ENCODE peak calls at places on chromosomes 1 and 21, in six cellular contexts. N is RKO; C is cardiac muscle cell; L is activated T-helper 1 cell treated with anti-CD3 and anti-CD28 coated beads, Interleukin-2, amount 50 U/mL, for 16 hours; F is cardiac fibroblast; Y is T-helper 2 cell treated with Interferon-gamma antibody and Interleukin-4, amounts not matched to agents 5 μg/mL and 100 μg/mL, for 36 hours. T is an unnamed sample.

GRCh38 chr21:15967661-15968060 is 237.9 kb downstream of the USP25 start:
- DNase-seq in N (no peak), C (peak; percentile 22), L (no peak), F (peak; percentile 55), Y (no peak), T (no peak)

GRCh38 chr1:207752456-207753132 is 740 bp downstream of the CD46 start:
- DNase-seq in N (peak; percentile 54), C (peak; percentile 12), L (no peak), F (peak; percentile 20), Y (peak; percentile 46), T (no peak)

GRCh38 chr1:218304281-218305039 is 19.4 kb downstream of the RRP15 start:
- DNase-seq in N (no peak), C (peak; percentile 64), L (no peak), F (peak; percentile 37), Y (no peak), T (no peak)

GRCh38 chr1:172089768-172090510 is 248.6 kb downstream of the DNM3 start:
- DNase-seq in N (no peak), C (peak; percentile 66), L (peak; percentile 24), F (peak; percentile 73), Y (peak; percentile 43), T (peak; percentile 69)

GRCh38 chr1:198387587-198387986 is 152.9 kb downstream of the ATP6V1G3 start:
- DNase-seq in N (no peak), C (peak; percentile 10), L (no peak), F (peak; percentile 2), Y (no peak), T (no peak)

GRCh38 chr1:59096501-59096900 is 200.4 kb upstream of the FGGY start:
- DNase-seq in N (no peak), C (no peak), L (no peak), F (no peak), Y (no peak), T (no peak)

GRCh38 chr1:54332781-54333585 is 73.2 kb downstream of the SSBP3 start:
- DNase-seq in N (no peak), C (no peak), L (no peak), F (no peak), Y (no peak), T (no peak)

GRCh38 chr1:18481190-18481920 is 625 bp downstream of the KLHDC7A start:
- DNase-seq in N (no peak), C (no peak), L (no peak), F (no peak), Y (no peak), T (peak; percentile 48)

GRCh38 chr1:35577071-35577998 is 4.2 kb downstream of the TFAP2E start:
- DNase-seq in N (no peak), C (no peak), L (peak; percentile 30), F (no peak), Y (peak; percentile 57), T (peak; percentile 72)

GRCh38 chr21:14259669-14260458 is 43.9 kb downstream of the RBM11 start:
- DNase-seq in N (peak; percentile 60), C (peak; percentile 68), L (no peak), F (peak; percentile 76), Y (no peak), T (no peak)

GRCh38 chr1:53740621-53741105 is 1.7 kb upstream of the GLIS1 start:
- DNase-seq in N (no peak), C (peak; percentile 68), L (no peak), F (peak; percentile 86), Y (no peak), T (no peak)

GRCh38 chr1:171881466-171881865 is 40.2 kb downstream of the DNM3 start:
- DNase-seq in N (no peak), C (no peak), L (no peak), F (no peak), Y (no peak), T (no peak)

GRCh38 chr1:201573030-201573429 is 34.1 kb downstream of the NAV1 start:
- DNase-seq in N (no peak), C (no peak), L (no peak), F (no peak), Y (no peak), T (no peak)

GRCh38 chr1:193437785-193438184 is 251.4 kb upstream of the B3GALT2 start:
- DNase-seq in N (no peak), C (no peak), L (no peak), F (no peak), Y (no peak), T (no peak)

GRCh38 chr1:32393832-32394140 is 455 bp downstream of the BSDC1 start:
- DNase-seq in N (peak; percentile 57), C (peak; percentile 28), L (no peak), F (no peak), Y (no peak), T (peak; percentile 60)

GRCh38 chr1:219938706-219939105 is 10.3 kb upstream of the SLC30A10 start:
- DNase-seq in N (peak; percentile 25), C (no peak), L (no peak), F (no peak), Y (no peak), T (no peak)

GRCh38 chr1:86776108-86776507 is 71.7 kb downstream of the SH3GLB1 start:
- DNase-seq in N (no peak), C (peak; percentile 43), L (no peak), F (peak; percentile 46), Y (no peak), T (no peak)

GRCh38 chr1:20785907-20786309 is 1.2 kb downstream of the HP1BP3 start:
- DNase-seq in N (no peak), C (no peak), L (no peak), F (no peak), Y (no peak), T (no peak)

GRCh38 chr1:100955322-100955721 is 59.4 kb downstream of the SLC30A7 start:
- DNase-seq in N (peak; percentile 55), C (peak; percentile 60), L (no peak), F (peak; percentile 88), Y (no peak), T (no peak)

GRCh38 chr21:45535341-45536081 is 6.7 kb downstream of the SLC19A1 start:
- DNase-seq in N (no peak), C (no peak), L (no peak), F (no peak), Y (no peak), T (no peak)

T was measured in H9.